ENCODE peak calls at places on chromosomes 3 and 15, in ten cellular contexts. W is fibroblast of lung; Z is lower lobe of right lung; P is CD8-positive, alpha-beta T cell; O is mesendoderm; F is BJ; V is prostate gland; N is ovary; Q is pancreas; Y is aorta. K is an unnamed sample. For H3K36me3, the result is how much of the 10 kb centered on the place peaks cover.

GRCh38 chr3:177816667-177817208 is 619.5 kb upstream of the TBL1XR1 start:
- DNase-seq in O (peak), Y (no peak), V (peak), N (no peak), F (no peak), W (peak), Q (no peak), P (no peak), Z (no peak), K (no peak)

GRCh38 chr3:180615954-180616353 is 14.0 kb downstream of the TTC14 start:
- DNase-seq in V (no peak), N (no peak), W (no peak), Z (no peak), Q (no peak), P (no peak), Y (no peak), F (no peak), O (no peak), K (no peak)

GRCh38 chr3:35528728-35529127 is 110.6 kb upstream of the ARPP21 start:
- DNase-seq in W (no peak), N (no peak), F (no peak), Y (no peak), Z (no peak), P (no peak), Q (no peak), O (no peak), V (no peak), K (no peak)

GRCh38 chr15:80210612-80211554 is 41.1 kb downstream of the CTXND1 start:
- DNase-seq in Y (no peak), P (no peak), V (no peak), O (no peak), F (no peak), W (no peak), N (no peak), Q (no peak), Z (no peak), K (no peak)

GRCh38 chr3:39166134-39166710 is 12.8 kb upstream of the CSRNP1 start:
- DNase-seq in P (no peak), O (peak), Y (no peak), Z (no peak), W (peak), Q (no peak), F (peak), N (no peak), V (no peak), K (peak)

GRCh38 chr3:190305406-190305805 is 16.8 kb downstream of the CLDN1 start:
- DNase-seq in N (no peak), F (no peak), Y (no peak), Q (no peak), V (no peak), W (no peak), Z (no peak), O (no peak), P (no peak), K (no peak)

GRCh38 chr15:64911317-64912186 is at the start of gene ANKDD1A:
- DNase-seq in Q (peak), W (peak), F (no peak), P (peak), V (peak), Z (peak), O (peak), Y (peak), N (peak), K (peak)

GRCh38 chr3:172034786-172035685 is 4.3 kb upstream of the FNDC3B start:
- DNase-seq in O (peak), F (no peak), N (no peak), W (no peak), P (no peak), Z (no peak), Q (no peak), V (no peak), Y (no peak), K (no peak)

GRCh38 chr15:69754313-69754712 is 301.7 kb downstream of the RPLP1 start:
- DNase-seq in P (no peak), F (no peak), Q (no peak), W (no peak), Z (no peak), V (no peak), Y (no peak), O (no peak), N (no peak), K (no peak)

GRCh38 chr15:85825719-85826118 is 31.0 kb upstream of the KLHL25 start:
- DNase-seq in Q (no peak), Z (no peak), Y (no peak), W (no peak), F (no peak), O (no peak), V (peak), N (no peak), P (no peak), K (no peak)

GRCh38 chr3:106765342-106765741 is 611.9 kb upstream of the CCDC54 start:
- DNase-seq in F (no peak), Y (no peak), Z (no peak), O (no peak), P (no peak), V (no peak), W (peak), Q (no peak), N (no peak), K (peak)

GRCh38 chr3:195162033-195162669 is 108.8 kb downstream of the XXYLT1 start:
- DNase-seq in W (no peak), N (peak), O (no peak), V (no peak), Q (no peak), F (no peak), Z (peak), P (no peak), Y (no peak), K (no peak)

GRCh38 chr15:29556385-29556784 is 265.9 kb downstream of the TJP1 start:
- DNase-seq in Q (no peak), W (no peak), O (no peak), N (no peak), P (no peak), F (no peak), V (no peak), Y (no peak), Z (no peak), K (no peak)

GRCh38 chr15:63054985-63055384 is 12.4 kb downstream of the TPM1 start:
- DNase-seq in Y (no peak), Q (no peak), V (no peak), Z (no peak), W (no peak), O (no peak), N (no peak), P (no peak), F (no peak), K (no peak)

GRCh38 chr15:74307827-74308642 is 59.4 kb downstream of the CYP11A1 start:
- DNase-seq in V (peak), W (peak), Z (no peak), N (peak), O (peak), Q (no peak), P (no peak), F (no peak), Y (peak), K (peak)

GRCh38 chr15:80694624-80695098 is 449 bp upstream of the ABHD17C start:
- DNase-seq in V (no peak), Z (peak), P (peak), O (peak), N (peak), Y (peak), Q (peak), W (no peak), F (no peak), K (no peak)

GRCh38 chr3:18982920-18983319 is 165.4 kb upstream of the KCNH8 start:
- DNase-seq in W (no peak), V (no peak), Y (no peak), O (no peak), Z (no peak), P (no peak), N (no peak), Q (no peak), F (no peak), K (no peak)

GRCh38 chr3:45174234-45174633 is 28.1 kb upstream of the CDCP1 start:
- DNase-seq in Q (no peak), V (no peak), Y (no peak), Z (no peak), F (no peak), W (no peak), O (no peak), P (no peak), N (no peak), K (no peak)

GRCh38 chr3:147921044-147921443 is 511.9 kb downstream of the ZIC1 start:
- DNase-seq in P (no peak), Y (no peak), W (peak), O (no peak), V (no peak), Q (no peak), Z (no peak), N (no peak), F (no peak), K (peak)

GRCh38 chr15:51186121-51186795 is 91.6 kb upstream of the TNFAIP8L3 start:
- DNase-seq in W (no peak), Y (no peak), F (no peak), P (no peak), V (no peak), Z (no peak), Q (no peak), N (no peak), O (no peak), K (no peak)

GRCh38 chr3:178083906-178084823 is 452.1 kb upstream of the KCNMB2 start:
- DNase-seq in Y (no peak), N (no peak), Q (no peak), W (peak), O (peak), Z (no peak), P (no peak), V (no peak), F (no peak), K (no peak)

GRCh38 chr3:185822957-185823279 is 1.9 kb downstream of the IGF2BP2 start:
- DNase-seq in Q (no peak), F (no peak), V (no peak), Y (no peak), O (no peak), P (no peak), W (no peak), N (no peak), Z (no peak), K (no peak)
- H3K4me3 ChIP-seq in Q (peak), F (peak), V (peak), Y (no peak), O (peak), P (no peak), W (peak), N (peak), Z (peak), K (peak)

DNA sequence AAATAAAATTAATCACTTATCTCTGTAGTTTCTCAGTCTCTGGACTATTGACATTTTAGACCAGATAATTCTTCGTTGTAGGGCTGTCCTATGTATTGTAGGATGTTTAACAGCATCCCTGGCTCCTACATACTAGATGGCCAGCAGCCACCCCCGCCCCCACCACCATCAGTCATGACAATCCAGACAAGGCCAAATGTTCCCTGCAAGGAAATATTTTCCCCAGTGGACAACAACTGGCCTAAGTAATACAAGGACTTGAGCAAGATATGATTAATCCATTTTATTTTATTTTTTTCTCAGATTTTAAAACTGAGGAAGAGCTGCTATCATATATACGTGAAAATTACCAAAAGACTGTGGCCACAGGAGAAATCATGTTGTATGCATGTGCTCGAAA is 23.8 kb downstream of the TICRR start:
- DNase-seq in N (no peak), W (no peak), F (no peak), Z (no peak), P (no peak), O (no peak), Y (no peak), Q (no peak), V (no peak), K (no peak)
- H3K36me3 ChIP-seq in N (under half), W (under half), F (under half), Z (under half), P (under half), O (under half), Y (under half), Q (under half), V (under half), K (half or more)

DNA sequence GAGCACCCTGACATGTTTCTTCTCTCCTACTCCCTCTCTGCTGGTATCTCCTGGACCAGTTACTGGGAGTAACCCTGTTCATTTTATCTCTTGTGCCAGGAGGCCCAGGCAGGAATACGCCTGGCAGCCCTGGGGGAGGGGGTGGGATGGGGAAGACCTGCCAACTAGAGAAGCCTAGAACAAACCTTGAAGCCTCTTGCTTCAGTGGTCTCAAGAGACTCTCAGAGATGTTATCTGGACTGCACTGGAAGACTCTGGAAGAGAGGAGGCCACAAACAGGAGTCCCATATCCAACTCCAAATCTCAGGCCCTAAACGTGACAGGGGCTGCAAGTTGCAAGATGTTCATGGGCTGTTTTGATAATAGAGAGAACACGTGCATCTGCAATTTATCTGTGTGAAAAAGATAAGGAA is at the start of gene EPB42:
- DNase-seq in O (no peak), F (no peak), Q (no peak), V (no peak), Z (no peak), W (no peak), P (no peak), N (no peak), Y (no peak), K (no peak)
- H3K4me3 ChIP-seq in O (no peak), F (no peak), Q (no peak), V (no peak), Z (no peak), W (no peak), P (no peak), N (no peak), Y (no peak), K (no peak)

GRCh38 chr3:13393427-13394360 is 26.4 kb downstream of the NUP210 start:
- DNase-seq in N (no peak), Z (no peak), Y (no peak), P (no peak), V (no peak), Q (no peak), O (no peak), W (no peak), F (no peak), K (no peak)
- H3K36me3 ChIP-seq in N (under half), Z (under half), Y (under half), P (half or more), V (under half), Q (under half), O (under half), W (under half), F (under half), K (under half)